ENCODE peak calls at places on chromosomes 2 and 18, in four cellular contexts. One of them, this sample, is unnamed.

GRCh38 chr2:238892796-238893195 is 44.9 kb downstream of the TWIST2 start:
- DNase-seq in IMR-90: no peak
- DNase-seq in K562: no peak
- DNase-seq in GM12878: no peak
- DNase-seq in this sample: no peak

GRCh38 chr2:237154050-237154638 is 68.5 kb downstream of the COPS8 start:
- DNase-seq in IMR-90: peak
- DNase-seq in GM12878: no peak
- DNase-seq in K562: peak
- DNase-seq in this sample: peak

GRCh38 chr18:79568543-79569205 is 110.9 kb upstream of the CTDP1 start:
- DNase-seq in IMR-90: no peak
- DNase-seq in K562: no peak
- DNase-seq in GM12878: no peak
- DNase-seq in this sample: no peak

GRCh38 chr2:12031871-12032270 is 285.4 kb downstream of the LPIN1 start:
- DNase-seq in GM12878: no peak
- DNase-seq in IMR-90: no peak
- DNase-seq in K562: no peak
- DNase-seq in this sample: no peak

GRCh38 chr2:29047083-29047840 is 27.1 kb downstream of the PCARE start:
- DNase-seq in GM12878: no peak
- DNase-seq in IMR-90: no peak
- DNase-seq in K562: no peak
- DNase-seq in this sample: no peak

GRCh38 chr2:232229296-232229916 is 149.1 kb upstream of the ALPP start:
- DNase-seq in GM12878: no peak
- DNase-seq in IMR-90: peak
- DNase-seq in K562: no peak
- DNase-seq in this sample: peak

GRCh38 chr2:239098288-239098970 is 250.5 kb downstream of the TWIST2 start:
- DNase-seq in K562: no peak
- DNase-seq in GM12878: no peak
- DNase-seq in IMR-90: no peak
- DNase-seq in this sample: no peak

GRCh38 chr18:78721986-78722385 is 257.6 kb upstream of the SALL3 start:
- DNase-seq in IMR-90: no peak
- DNase-seq in K562: no peak
- DNase-seq in GM12878: no peak
- DNase-seq in this sample: no peak

GRCh38 chr2:218262631-218263586 is 2.1 kb downstream of the GPBAR1 start:
- DNase-seq in IMR-90: no peak
- DNase-seq in GM12878: no peak
- DNase-seq in K562: no peak
- DNase-seq in this sample: no peak

GRCh38 chr2:133138693-133139092 is 429.6 kb downstream of the NCKAP5 start:
- DNase-seq in K562: no peak
- DNase-seq in IMR-90: no peak
- DNase-seq in GM12878: no peak
- DNase-seq in this sample: no peak

GRCh38 chr18:22293417-22293816 is 124.0 kb downstream of the GATA6 start:
- DNase-seq in GM12878: no peak
- DNase-seq in IMR-90: no peak
- DNase-seq in K562: no peak
- DNase-seq in this sample: no peak

GRCh38 chr18:68428026-68428425 is 286.9 kb downstream of the TMX3 start:
- DNase-seq in GM12878: no peak
- DNase-seq in IMR-90: peak
- DNase-seq in K562: no peak
- DNase-seq in this sample: peak

GRCh38 chr18:9016819-9017169 is 85.7 kb upstream of the NDUFV2 start:
- DNase-seq in IMR-90: peak
- DNase-seq in GM12878: no peak
- DNase-seq in K562: no peak
- DNase-seq in this sample: no peak

GRCh38 chr2:15359716-15360531 is 201.2 kb downstream of the NBAS start:
- DNase-seq in IMR-90: peak
- DNase-seq in K562: no peak
- DNase-seq in GM12878: no peak
- DNase-seq in this sample: peak

GRCh38 chr2:42314892-42315468 is 46.0 kb downstream of the COX7A2L start:
- DNase-seq in K562: no peak
- DNase-seq in IMR-90: peak
- DNase-seq in GM12878: no peak
- DNase-seq in this sample: peak

GRCh38 chr2:221176666-221177065 is 395.4 kb downstream of the EPHA4 start:
- DNase-seq in GM12878: no peak
- DNase-seq in IMR-90: no peak
- DNase-seq in K562: no peak
- DNase-seq in this sample: no peak

GRCh38 chr18:23337599-23338444 is 115.3 kb upstream of the RIOK3 start:
- DNase-seq in IMR-90: peak
- DNase-seq in GM12878: no peak
- DNase-seq in K562: no peak
- DNase-seq in this sample: peak

GRCh38 chr18:2609604-2610003 is 38.2 kb downstream of the NDC80 start:
- DNase-seq in K562: no peak
- DNase-seq in GM12878: no peak
- DNase-seq in IMR-90: no peak
- DNase-seq in this sample: no peak

GRCh38 chr18:9835796-9836195 is 50.0 kb upstream of the TXNDC2 start:
- DNase-seq in K562: no peak
- DNase-seq in IMR-90: no peak
- DNase-seq in GM12878: no peak
- DNase-seq in this sample: no peak

GRCh38 chr2:239311132-239312040 is 89.4 kb downstream of the HDAC4 start:
- DNase-seq in K562: no peak
- DNase-seq in IMR-90: no peak
- DNase-seq in GM12878: no peak
- DNase-seq in this sample: no peak

GRCh38 chr2:236641051-236641450 is 71.4 kb downstream of the ACKR3 start:
- DNase-seq in IMR-90: no peak
- DNase-seq in GM12878: no peak
- DNase-seq in K562: no peak
- DNase-seq in this sample: no peak

GRCh38 chr18:47863041-47863440 is 67.4 kb downstream of the SMAD2 start:
- DNase-seq in K562: no peak
- DNase-seq in GM12878: no peak
- DNase-seq in IMR-90: no peak
- DNase-seq in this sample: no peak

GRCh38 chr2:65678779-65679394 is 246.5 kb upstream of the SPRED2 start:
- DNase-seq in GM12878: no peak
- DNase-seq in K562: no peak
- DNase-seq in IMR-90: no peak
- DNase-seq in this sample: no peak

GRCh38 chr2:107137711-107138110 is 251.7 kb upstream of the ST6GAL2 start:
- DNase-seq in K562: no peak
- DNase-seq in IMR-90: no peak
- DNase-seq in GM12878: no peak
- DNase-seq in this sample: no peak

GRCh38 chr18:72086421-72086820 is 457.7 kb downstream of the CBLN2 start:
- DNase-seq in K562: no peak
- DNase-seq in IMR-90: no peak
- DNase-seq in GM12878: no peak
- DNase-seq in this sample: peak

GRCh38 chr2:205892141-205893064 is 193.6 kb downstream of the INO80D start:
- DNase-seq in IMR-90: peak
- DNase-seq in GM12878: no peak
- DNase-seq in K562: no peak
- DNase-seq in this sample: no peak

GRCh38 chr18:58051765-58052460 is 7.9 kb downstream of the NEDD4L start:
- DNase-seq in K562: peak
- DNase-seq in GM12878: no peak
- DNase-seq in IMR-90: peak
- DNase-seq in this sample: peak

GRCh38 chr2:206343816-206344215 is 69.4 kb downstream of the ZDBF2 start:
- DNase-seq in IMR-90: no peak
- DNase-seq in K562: no peak
- DNase-seq in GM12878: no peak
- DNase-seq in this sample: no peak

GRCh38 chr2:27152796-27153464 is 4.1 kb downstream of the TCF23 start:
- DNase-seq in GM12878: no peak
- DNase-seq in K562: no peak
- DNase-seq in IMR-90: peak
- DNase-seq in this sample: no peak

GRCh38 chr2:78861546-78861945 is 164.0 kb upstream of the REG3G start:
- DNase-seq in K562: peak
- DNase-seq in IMR-90: no peak
- DNase-seq in GM12878: no peak
- DNase-seq in this sample: peak

GRCh38 chr2:222598611-222599010 is 57.3 kb downstream of the FARSB start:
- DNase-seq in K562: no peak
- DNase-seq in GM12878: no peak
- DNase-seq in IMR-90: no peak
- DNase-seq in this sample: no peak

GRCh38 chr18:10727477-10727876 is 201.7 kb downstream of the NAPG start:
- DNase-seq in IMR-90: peak
- DNase-seq in K562: no peak
- DNase-seq in GM12878: no peak
- DNase-seq in this sample: no peak

GRCh38 chr2:64000630-64001381 is 18.4 kb downstream of the VPS54 start:
- DNase-seq in IMR-90: no peak
- DNase-seq in GM12878: no peak
- DNase-seq in K562: no peak
- DNase-seq in this sample: no peak

GRCh38 chr2:203682688-203683130 is 23.7 kb upstream of the CD28 start:
- DNase-seq in K562: no peak
- DNase-seq in IMR-90: peak
- DNase-seq in GM12878: no peak
- DNase-seq in this sample: peak

GRCh38 chr2:100893753-100894530 is 74.0 kb downstream of the NPAS2 start:
- DNase-seq in K562: peak
- DNase-seq in GM12878: peak
- DNase-seq in IMR-90: no peak
- DNase-seq in this sample: peak

GRCh38 chr2:8677646-8678592 is 3.9 kb upstream of the ID2 start:
- DNase-seq in IMR-90: peak
- DNase-seq in K562: peak
- DNase-seq in GM12878: no peak
- DNase-seq in this sample: peak

GRCh38 chr18:24702001-24702400 is 241.6 kb downstream of the HRH4 start:
- DNase-seq in K562: no peak
- DNase-seq in IMR-90: no peak
- DNase-seq in GM12878: no peak
- DNase-seq in this sample: no peak

GRCh38 chr2:172114579-172114978 is 11.9 kb upstream of the DLX2 start:
- DNase-seq in IMR-90: no peak
- DNase-seq in K562: no peak
- DNase-seq in GM12878: no peak
- DNase-seq in this sample: no peak

GRCh38 chr2:172116107-172116506 is 13.4 kb upstream of the DLX2 start:
- DNase-seq in GM12878: no peak
- DNase-seq in IMR-90: no peak
- DNase-seq in K562: no peak
- DNase-seq in this sample: no peak

GRCh38 chr2:172120118-172120517 is 17.4 kb upstream of the DLX2 start:
- DNase-seq in K562: no peak
- DNase-seq in GM12878: no peak
- DNase-seq in IMR-90: no peak
- DNase-seq in this sample: no peak

GRCh38 chr2:172113617-172114016 is 10.9 kb upstream of the DLX2 start:
- DNase-seq in IMR-90: peak
- DNase-seq in GM12878: no peak
- DNase-seq in K562: peak
- DNase-seq in this sample: peak

GRCh38 chr2:172119089-172119488 is 16.4 kb upstream of the DLX2 start:
- DNase-seq in IMR-90: peak
- DNase-seq in GM12878: no peak
- DNase-seq in K562: no peak
- DNase-seq in this sample: peak
- TF ChIP-seq FOS in IMR-90: peak
- TF ChIP-seq FOS in GM12878: no peak
- TF ChIP-seq FOS in K562: no peak
- TF ChIP-seq FOS in this sample: no peak

DNA sequence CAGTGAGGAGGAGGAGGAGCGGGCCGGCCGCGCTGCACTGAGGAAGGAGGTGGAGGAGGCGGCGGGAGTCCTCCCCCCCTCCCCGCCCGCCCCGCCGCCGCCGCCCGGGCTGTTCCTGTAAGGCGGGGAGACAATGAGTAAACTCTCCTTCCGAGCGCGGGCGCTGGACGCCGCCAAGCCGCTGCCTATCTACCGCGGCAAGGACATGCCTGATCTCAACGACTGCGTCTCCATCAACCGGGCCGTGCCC is 259 bp downstream of the EPC2 start:
- DNase-seq in IMR-90: no peak
- DNase-seq in GM12878: no peak
- DNase-seq in K562: no peak
- DNase-seq in this sample: no peak
- TF ChIP-seq FOS in IMR-90: no peak
- TF ChIP-seq FOS in GM12878: no peak
- TF ChIP-seq FOS in K562: no peak
- TF ChIP-seq FOS in this sample: no peak

GRCh38 chr2:148616696-148617095 is 27.9 kb upstream of the EPC2 start:
- DNase-seq in K562: no peak
- DNase-seq in GM12878: no peak
- DNase-seq in IMR-90: no peak
- DNase-seq in this sample: no peak

GRCh38 chr2:148614024-148614331 is 30.6 kb upstream of the EPC2 start:
- DNase-seq in GM12878: no peak
- DNase-seq in K562: no peak
- DNase-seq in IMR-90: no peak
- DNase-seq in this sample: peak

GRCh38 chr2:148617219-148617618 is 27.3 kb upstream of the EPC2 start:
- DNase-seq in IMR-90: no peak
- DNase-seq in K562: no peak
- DNase-seq in GM12878: no peak
- DNase-seq in this sample: no peak

GRCh38 chr2:148614332-148615049 is 30.1 kb upstream of the EPC2 start:
- DNase-seq in IMR-90: peak
- DNase-seq in GM12878: peak
- DNase-seq in K562: peak
- DNase-seq in this sample: peak

DNA sequence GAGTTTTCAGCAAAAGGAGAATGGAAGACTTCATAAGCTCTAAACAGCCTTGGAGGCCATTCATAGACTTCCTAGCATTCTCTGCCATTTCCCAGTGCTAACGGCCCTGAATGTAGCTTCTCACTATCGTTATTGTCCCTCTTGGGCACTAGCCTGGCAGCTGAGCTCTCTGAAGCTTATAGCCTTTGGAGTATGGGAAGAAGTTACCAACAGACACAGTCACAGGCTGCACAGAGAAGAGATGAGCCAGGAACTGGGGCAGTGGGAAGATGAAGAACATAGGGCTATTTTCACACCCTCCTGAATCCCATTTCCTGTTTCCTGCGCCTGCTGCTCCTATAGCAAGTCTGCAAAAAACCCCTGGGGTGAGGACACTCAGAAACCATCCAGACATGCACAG is 29.1 kb upstream of the EPC2 start:
- DNase-seq in IMR-90: no peak
- DNase-seq in GM12878: no peak
- DNase-seq in K562: no peak
- DNase-seq in this sample: peak
- TF ChIP-seq FOS in IMR-90: no peak
- TF ChIP-seq FOS in GM12878: no peak
- TF ChIP-seq FOS in K562: no peak
- TF ChIP-seq FOS in this sample: no peak

GRCh38 chr2:98465456-98466201 is 21.0 kb downstream of the INPP4A start:
- DNase-seq in IMR-90: peak
- DNase-seq in GM12878: peak
- DNase-seq in K562: peak
- DNase-seq in this sample: peak
- TF ChIP-seq FOS in IMR-90: no peak
- TF ChIP-seq FOS in GM12878: no peak
- TF ChIP-seq FOS in K562: no peak
- TF ChIP-seq FOS in this sample: no peak